ENCODE peak calls at places on chromosomes 7 and 10, in seven cellular contexts. G, K, V, Q, J, R and I are unnamed samples.

GRCh38 chr10:131258256-131258655 is 53.3 kb downstream of the TCERG1L start:
- DNase-seq in R (no peak), V (no peak), J (no peak), Q (no peak), K (no peak), G (no peak), I (no peak)

GRCh38 chr10:6811153-6811552 is 231.1 kb upstream of the PRKCQ start:
- DNase-seq in Q (no peak), G (no peak), J (no peak), K (no peak), R (no peak), V (no peak), I (no peak)

GRCh38 chr7:130141161-130141857 is 63.9 kb downstream of the TMEM209 start:
- DNase-seq in J (peak; percentile 64), K (peak; percentile 71), G (no peak), Q (peak; percentile 59), R (peak; percentile 85), V (no peak), I (peak; percentile 29)

GRCh38 chr7:18638594-18639452 is 143.3 kb downstream of the HDAC9 start:
- DNase-seq in K (no peak), G (no peak), R (no peak), J (peak; percentile 60), Q (no peak), V (no peak), I (no peak)

GRCh38 chr7:28065721-28066285 is 114.8 kb downstream of the JAZF1 start:
- DNase-seq in J (no peak), G (no peak), K (no peak), R (no peak), V (no peak), Q (no peak), I (no peak)

GRCh38 chr7:115477193-115477651 is 553.3 kb downstream of the TFEC start:
- DNase-seq in V (no peak), Q (peak; percentile 8), R (no peak), J (peak; percentile 3), K (no peak), G (no peak), I (no peak)

GRCh38 chr7:44618754-44619153 is 12.3 kb downstream of the OGDH start:
- DNase-seq in V (peak; percentile 89), R (no peak), K (no peak), G (no peak), J (peak; percentile 46), Q (peak; percentile 34), I (peak; percentile 61)

GRCh38 chr7:20892776-20893175 is 106.1 kb upstream of the SP8 start:
- DNase-seq in K (no peak), R (no peak), J (no peak), V (no peak), Q (no peak), G (no peak), I (no peak)

GRCh38 chr7:14521183-14521582 is 381.4 kb downstream of the DGKB start:
- DNase-seq in K (no peak), Q (no peak), G (no peak), V (no peak), R (no peak), J (no peak), I (no peak)

GRCh38 chr10:21572578-21572977 is 38.5 kb downstream of the MLLT10 start:
- DNase-seq in V (no peak), R (no peak), G (no peak), K (no peak), J (no peak), Q (no peak), I (no peak)

GRCh38 chr7:69932034-69932628 is 333.9 kb downstream of the AUTS2 start:
- DNase-seq in K (peak; percentile 49), G (peak; percentile 1), Q (no peak), R (no peak), J (peak; percentile 9), V (no peak), I (peak; percentile 10)

GRCh38 chr7:226281-226882 is 34.0 kb downstream of the FAM20C start:
- DNase-seq in J (no peak), Q (no peak), V (no peak), G (no peak), K (no peak), R (no peak), I (no peak)

GRCh38 chr7:130152270-130153141 is 52.7 kb downstream of the TMEM209 start:
- DNase-seq in K (no peak), G (no peak), J (peak; percentile 33), R (peak; percentile 80), Q (no peak), V (no peak), I (no peak)

GRCh38 chr7:134457166-134457565 is 1.7 kb downstream of the AKR1B1 start:
- DNase-seq in V (no peak), Q (no peak), K (no peak), R (no peak), G (no peak), J (no peak), I (no peak)

GRCh38 chr7:155969192-155969929 is 157.1 kb upstream of the SHH start:
- DNase-seq in Q (no peak), K (no peak), G (no peak), V (peak; percentile 21), R (peak; percentile 66), J (no peak), I (no peak)

GRCh38 chr10:31204090-31204489 is 114.9 kb upstream of the ZEB1 start:
- DNase-seq in J (no peak), K (peak; percentile 9), G (no peak), R (no peak), Q (no peak), V (no peak), I (no peak)

GRCh38 chr10:115092555-115093285 is 445 bp upstream of the ATRNL1 start:
- DNase-seq in J (peak; percentile 25), K (peak; percentile 51), Q (peak; percentile 31), G (peak; percentile 36), R (no peak), V (no peak), I (peak; percentile 73)

GRCh38 chr10:68202965-68203358 is 29.0 kb downstream of the ATOH7 start:
- DNase-seq in Q (peak; percentile 14), R (no peak), G (no peak), K (no peak), V (no peak), J (peak; percentile 16), I (no peak)

GRCh38 chr10:95814011-95814727 is 58.2 kb downstream of the ENTPD1 start:
- DNase-seq in J (no peak), G (no peak), Q (no peak), K (no peak), R (no peak), V (no peak), I (no peak)